ENCODE peak calls at places on chromosomes 6 and 20, in eight cellular contexts. N, D, W, O, C, F, V and I are unnamed samples.
A peak's percentile ranks its signal among the peaks of the same experiment; 100 is the strongest.

GRCh38 chr6:164262348-164262747 is 847.8 kb downstream of the QKI start:
- DNase-seq in N (no peak), V (no peak), O (no peak), C (no peak), D (no peak), W (no peak), F (no peak), I (no peak)

GRCh38 chr6:38771111-38771694 is 56.1 kb downstream of the DNAH8 start:
- DNase-seq in O (no peak), W (no peak), V (no peak), D (no peak), C (peak; percentile 3), F (no peak), N (no peak), I (no peak)

GRCh38 chr6:20367716-20368485 is 33.8 kb upstream of the E2F3 start:
- DNase-seq in V (no peak), D (no peak), O (no peak), C (peak; percentile 3), W (no peak), F (no peak), N (no peak), I (no peak)

GRCh38 chr6:35343092-35343834 is 905 bp downstream of the PPARD start:
- DNase-seq in C (no peak), F (no peak), N (peak; percentile 66), W (peak; percentile 85), D (peak; percentile 55), V (peak; percentile 33), O (no peak), I (no peak)

GRCh38 chr20:49424536-49424935 is 57.9 kb downstream of the KCNB1 start:
- DNase-seq in O (no peak), N (peak; percentile 33), W (no peak), C (peak; percentile 7), F (no peak), V (no peak), D (peak; percentile 24), I (no peak)

GRCh38 chr6:54533567-54533966 is 225.3 kb downstream of the TINAG start:
- DNase-seq in D (no peak), C (no peak), W (no peak), N (no peak), F (no peak), V (no peak), O (no peak), I (no peak)

GRCh38 chr6:121437861-121438651 is 2.6 kb downstream of the GJA1 start:
- DNase-seq in V (peak; percentile 60), O (no peak), D (peak; percentile 30), W (peak; percentile 46), C (peak; percentile 42), N (peak; percentile 34), F (no peak), I (no peak)

GRCh38 chr6:123380257-123380656 is 256.5 kb downstream of the TRDN start:
- DNase-seq in V (peak; percentile 50), F (peak; percentile 35), N (no peak), C (peak; percentile 1), D (peak; percentile 10), O (no peak), W (peak; percentile 14), I (peak; percentile 6)

GRCh38 chr6:148285205-148285604 is 57.4 kb upstream of the SASH1 start:
- DNase-seq in O (no peak), V (no peak), F (no peak), N (no peak), W (no peak), D (no peak), C (no peak), I (no peak)

GRCh38 chr20:56808732-56809131 is 179.6 kb downstream of the TFAP2C start:
- DNase-seq in F (no peak), W (no peak), C (no peak), V (no peak), N (no peak), O (no peak), D (no peak), I (no peak)

GRCh38 chr6:157471895-157472686 is 91.1 kb downstream of the ZDHHC14 start:
- DNase-seq in C (no peak), N (no peak), F (no peak), V (no peak), D (no peak), W (no peak), O (no peak), I (no peak)

GRCh38 chr6:13302751-13303667 is 25.3 kb downstream of the TBC1D7 start:
- DNase-seq in V (peak; percentile 90), W (peak; percentile 99), N (peak; percentile 60), F (no peak), D (peak; percentile 66), O (peak; percentile 98), C (peak; percentile 99), I (peak; percentile 99)

GRCh38 chr6:156808287-156808686 is 31.1 kb downstream of the ARID1B start:
- DNase-seq in V (peak; percentile 15), F (no peak), O (no peak), W (peak; percentile 59), N (no peak), C (peak; percentile 34), D (no peak), I (no peak)

GRCh38 chr6:49454787-49455709 is 8.0 kb downstream of the MMUT start:
- DNase-seq in W (no peak), F (no peak), N (no peak), V (no peak), O (no peak), C (no peak), D (no peak), I (no peak)

GRCh38 chr6:49457771-49458170 is 5.3 kb downstream of the MMUT start:
- DNase-seq in F (no peak), C (no peak), N (no peak), D (no peak), O (no peak), V (peak; percentile 5), W (no peak), I (no peak)

DNA sequence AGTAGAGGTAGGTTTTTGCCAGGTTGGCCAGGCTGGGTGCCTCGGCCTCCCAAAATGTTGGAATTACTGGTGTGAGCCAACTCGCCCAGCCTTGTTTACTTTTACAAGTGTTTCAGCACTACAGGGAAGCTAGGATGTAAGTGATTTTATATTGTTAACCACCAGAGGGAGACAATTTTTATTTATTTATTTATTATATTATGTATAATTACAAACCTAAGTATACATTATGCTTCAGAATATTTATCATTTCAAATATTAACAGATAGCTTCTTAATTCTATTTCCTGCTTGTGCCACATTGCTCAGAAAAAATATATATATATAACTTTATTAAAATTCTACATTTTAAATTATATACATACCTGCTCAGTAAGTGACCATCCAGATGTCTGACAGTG is 9.8 kb downstream of the MMUT start:
- DNase-seq in C (no peak), D (no peak), F (no peak), W (peak; percentile 13), N (no peak), O (no peak), V (peak; percentile 10), I (no peak)
- TF ChIP-seq CTCF in C (peak; percentile 37), D (no peak), F (no peak), W (peak; percentile 22), N (peak; percentile 27), O (no peak), V (peak; percentile 35), I (peak; percentile 31)

DNA sequence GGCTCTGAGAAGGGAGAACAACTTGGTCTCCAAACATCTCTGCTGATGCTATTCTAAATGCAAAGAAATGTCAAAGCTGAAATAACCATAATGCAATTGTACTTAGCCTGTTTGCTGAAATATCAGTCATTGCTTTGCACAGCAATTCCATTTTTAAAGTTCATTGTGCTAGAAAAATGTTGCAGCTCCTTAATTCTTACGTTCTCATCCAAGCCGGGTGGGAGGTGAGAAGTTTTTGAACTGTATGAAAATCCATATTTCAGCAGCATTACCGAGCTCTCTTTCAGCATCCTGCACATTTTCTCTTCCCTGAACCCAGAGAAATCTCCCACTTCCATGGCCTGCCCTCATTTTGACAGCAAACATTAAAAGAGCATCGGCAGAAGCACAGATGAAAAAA is 630.0 kb downstream of the PTPRT start:
- DNase-seq in D (no peak), F (no peak), O (no peak), C (no peak), V (no peak), N (no peak), W (no peak), I (no peak)
- TF ChIP-seq CTCF in D (no peak), F (no peak), O (no peak), C (no peak), V (no peak), N (no peak), W (no peak), I (no peak)

GRCh38 chr6:22025468-22026159 is 271.2 kb downstream of the PRL start:
- DNase-seq in V (peak; percentile 87), W (peak; percentile 89), O (peak; percentile 63), N (no peak), D (peak; percentile 16), F (no peak), C (peak; percentile 60), I (no peak)

GRCh38 chr6:22029169-22029568 is 267.7 kb downstream of the PRL start:
- DNase-seq in D (no peak), V (peak; percentile 25), C (peak; percentile 54), N (no peak), W (peak; percentile 23), O (no peak), F (no peak), I (no peak)

GRCh38 chr6:22028403-22028802 is 268.4 kb downstream of the PRL start:
- DNase-seq in D (no peak), V (no peak), C (no peak), N (no peak), W (no peak), O (no peak), F (no peak), I (no peak)

GRCh38 chr6:22026160-22026678 is 270.6 kb downstream of the PRL start:
- DNase-seq in C (peak; percentile 24), F (no peak), N (no peak), O (no peak), D (no peak), V (peak; percentile 18), W (no peak), I (no peak)

GRCh38 chr6:22027226-22027725 is 269.6 kb downstream of the PRL start:
- DNase-seq in N (no peak), D (no peak), C (no peak), O (no peak), F (no peak), V (no peak), W (no peak), I (no peak)
- TF ChIP-seq CTCF in N (no peak), D (no peak), C (no peak), O (no peak), F (no peak), V (no peak), W (no peak), I (no peak)

DNA sequence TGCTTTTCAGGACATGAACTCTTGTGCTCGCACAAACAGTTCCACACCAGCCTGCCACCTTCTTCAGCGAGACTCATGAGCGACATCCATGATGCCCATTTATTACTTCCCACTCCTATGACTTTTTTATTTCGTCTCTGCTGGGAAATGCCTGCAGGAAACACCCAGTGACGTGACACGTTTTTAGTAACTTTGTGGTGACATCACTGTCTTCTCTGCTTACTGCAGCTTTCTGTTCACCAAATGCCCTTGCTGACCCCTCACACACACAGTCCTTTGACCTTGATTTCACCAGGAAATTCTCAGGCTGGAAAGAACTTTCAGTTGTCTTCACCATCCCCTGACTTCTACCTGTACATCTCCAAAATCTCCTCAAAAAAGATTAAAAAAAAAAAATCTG is 8.9 kb downstream of the TRIM40 start:
- DNase-seq in V (no peak), N (no peak), F (no peak), W (no peak), C (no peak), D (no peak), O (no peak), I (no peak)
- TF ChIP-seq CTCF in V (no peak), N (no peak), F (no peak), W (no peak), C (no peak), D (no peak), O (no peak), I (no peak)